ENCODE peak calls at places on chromosomes 4 and X, in four cellular contexts. K is uterus, M is endothelial cell of umbilical vein, T is testis. O is an unnamed sample.

GRCh38 chr4:168634276-168634802 is 137.5 kb downstream of the PALLD start:
- DNase-seq in M (peak; percentile 56), T (no peak), K (peak; percentile 39), O (no peak)

GRCh38 chrX:3680459-3680858 is 33.0 kb downstream of the PRKX start:
- DNase-seq in T (no peak), K (no peak), M (no peak), O (no peak)

GRCh38 chrX:110081740-110082139 is 78.8 kb downstream of the TMEM164 start:
- DNase-seq in T (no peak), M (peak; percentile 65), K (no peak), O (no peak)

GRCh38 chr4:61152433-61152832 is 47.7 kb upstream of the ADGRL3 start:
- DNase-seq in K (no peak), M (no peak), T (no peak), O (no peak)

GRCh38 chr4:172865531-172866127 is 303.0 kb upstream of the GALNT7 start:
- DNase-seq in M (no peak), T (no peak), K (no peak), O (no peak)

GRCh38 chr4:111959202-111959601 is 186.1 kb upstream of the FAM241A start:
- DNase-seq in M (peak; percentile 41), T (no peak), K (no peak), O (peak; percentile 69)

GRCh38 chr4:87092389-87093141 is 127.9 kb downstream of the KLHL8 start:
- DNase-seq in M (peak; percentile 63), K (peak; percentile 62), T (no peak), O (peak; percentile 51)

GRCh38 chr4:82852751-82853053 is 38.3 kb downstream of the SEC31A start:
- DNase-seq in T (no peak), M (no peak), K (no peak), O (no peak)

GRCh38 chrX:9466115-9466495 is 1.2 kb downstream of the TBL1X start:
- DNase-seq in K (peak; percentile 31), T (peak; percentile 52), M (peak; percentile 23), O (peak; percentile 39)

GRCh38 chr4:5719329-5720055 is 8.5 kb downstream of the EVC start:
- DNase-seq in M (peak; percentile 21), T (no peak), K (no peak), O (no peak)

GRCh38 chr4:164012396-164013027 is 518.0 kb downstream of the TMA16 start:
- DNase-seq in K (no peak), M (no peak), T (no peak), O (no peak)

GRCh38 chrX:55924574-55924973 is 207.0 kb downstream of the RRAGB start:
- DNase-seq in T (no peak), K (no peak), M (no peak), O (no peak)

GRCh38 chrX:55919367-55920221 is 202.0 kb downstream of the RRAGB start:
- DNase-seq in M (no peak), T (no peak), K (no peak), O (peak; percentile 77)
- TF ChIP-seq POLR2A in M (no peak), T (no peak), K (no peak), O (no peak)

GRCh38 chr4:184731056-184731455 is 2.8 kb downstream of the CENPU start:
- DNase-seq in M (no peak), T (no peak), K (no peak), O (no peak)
- H3K4me1 ChIP-seq in M (peaks cover 24% of the 10 kb centered on the region), T (no peaks in the 10 kb centered on the region), K (no peaks in the 10 kb centered on the region), O (peaks cover 12% of the 10 kb centered on the region)

GRCh38 chr4:59969909-59970308 is 1230.2 kb upstream of the ADGRL3 start:
- DNase-seq in T (no peak), M (no peak), K (no peak), O (no peak)

GRCh38 chr4:59973496-59973895 is 1226.6 kb upstream of the ADGRL3 start:
- DNase-seq in K (no peak), M (no peak), T (no peak), O (no peak)

GRCh38 chr4:59968796-59969195 is 1231.3 kb upstream of the ADGRL3 start:
- DNase-seq in M (no peak), T (no peak), K (no peak), O (peak; percentile 40)

GRCh38 chr4:59966758-59967157 is 1233.4 kb upstream of the ADGRL3 start:
- DNase-seq in M (no peak), T (no peak), K (no peak), O (no peak)

DNA sequence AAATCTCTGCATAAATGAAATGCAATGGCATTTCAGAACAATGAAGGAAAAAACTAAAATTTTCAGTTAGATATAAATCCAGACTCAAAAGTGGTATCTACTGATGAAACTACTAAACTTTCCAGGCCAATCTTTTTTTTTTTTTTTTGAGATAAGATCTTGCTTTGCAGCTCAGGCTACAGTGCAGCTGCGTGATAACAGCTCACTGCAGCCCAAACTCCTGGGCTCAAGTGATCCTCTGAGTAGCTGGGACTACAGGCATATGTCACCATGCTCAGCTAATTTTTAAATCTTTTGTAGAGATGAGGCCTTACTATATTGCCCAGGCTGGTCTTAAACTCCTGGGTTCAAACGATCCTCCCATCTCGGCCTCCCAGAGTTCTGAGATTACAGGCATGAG is 1228.2 kb upstream of the ADGRL3 start:
- DNase-seq in M (no peak), K (no peak), T (no peak), O (no peak)
- TF ChIP-seq CTCF in M (no peak), K (no peak), T (no peak), O (no peak)

GRCh38 chr4:1993169-1993516 is 15.6 kb downstream of the NELFA start:
- DNase-seq in M (no peak), T (peak; percentile 14), K (no peak), O (no peak)

GRCh38 chr4:1991087-1991486 is 17.7 kb downstream of the NELFA start:
- DNase-seq in T (peak; percentile 8), M (no peak), K (no peak), O (no peak)

GRCh38 chr4:1991596-1992434 is 17.0 kb downstream of the NELFA start:
- DNase-seq in K (no peak), M (no peak), T (peak; percentile 15), O (no peak)

GRCh38 chr4:1990676-1991075 is 18.1 kb downstream of the NELFA start:
- DNase-seq in M (no peak), K (no peak), T (peak; percentile 2), O (no peak)

DNA sequence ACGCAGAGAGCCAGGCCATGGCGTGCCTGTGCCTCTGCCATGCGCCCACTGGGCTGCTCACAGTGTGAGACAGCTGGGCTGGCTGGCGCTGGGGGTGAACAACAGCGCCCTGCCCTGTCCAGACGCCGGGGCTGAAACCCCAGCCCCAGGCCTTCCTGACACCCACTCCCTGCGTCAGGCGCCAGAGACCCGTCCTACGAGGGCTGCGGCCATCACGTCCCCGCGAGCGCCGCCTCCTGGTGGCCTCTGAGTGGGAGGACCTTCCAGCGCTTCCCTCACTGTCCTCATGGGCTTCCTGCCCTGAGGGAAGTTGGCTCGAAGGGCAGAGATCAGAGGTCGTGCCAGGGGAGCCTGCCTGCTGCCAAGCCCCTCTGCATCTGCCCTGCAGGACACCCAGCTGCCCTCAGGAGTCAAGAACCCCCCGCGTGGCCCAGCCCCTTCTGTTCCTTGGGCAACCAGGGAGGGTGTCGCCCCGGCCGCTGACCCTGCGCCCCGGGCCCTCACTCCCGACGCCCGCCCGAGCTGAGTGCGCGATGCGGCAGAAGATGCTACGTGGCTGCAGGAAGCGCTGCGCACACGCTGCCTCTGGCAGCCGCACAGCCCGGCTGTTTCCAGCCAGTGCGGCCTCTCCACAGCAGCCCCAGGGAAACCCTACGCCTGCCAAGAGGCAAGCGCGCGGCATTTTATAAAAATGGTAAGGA is 16.2 kb downstream of the NELFA start:
- DNase-seq in T (peak; percentile 23), M (no peak), K (no peak), O (no peak)
- TF ChIP-seq POLR2A in T (no peak), M (no peak), K (no peak), O (no peak)

DNA sequence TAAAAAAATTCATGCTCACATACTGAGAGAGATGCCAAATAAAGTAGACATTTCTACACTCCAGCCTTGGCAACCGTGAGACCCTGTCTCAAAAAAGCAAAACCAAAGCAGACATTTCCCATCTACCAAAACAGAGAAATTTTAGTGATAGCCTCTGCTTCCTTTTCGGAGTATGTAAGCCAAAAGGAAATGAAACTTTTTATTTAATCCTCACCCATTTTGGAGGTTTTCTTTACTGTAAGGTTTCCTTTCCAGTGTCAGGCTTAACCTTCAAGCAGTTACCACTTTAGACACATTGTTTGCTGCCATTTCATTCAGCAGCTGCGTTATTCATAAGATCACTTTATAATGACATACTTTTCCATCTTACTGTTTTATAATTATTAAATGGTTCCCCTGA is 15.9 kb downstream of the ADD1 start:
- DNase-seq in K (no peak), T (no peak), M (peak; percentile 45), O (no peak)
- H3K4me1 ChIP-seq in K (peaks cover 23% of the 10 kb centered on the region), T (peaks cover 74% of the 10 kb centered on the region), M (peaks cover 46% of the 10 kb centered on the region), O (peaks cover 34% of the 10 kb centered on the region)

GRCh38 chr4:81606796-81607550 is 135.3 kb upstream of the RASGEF1B start:
- DNase-seq in M (no peak), T (peak; percentile 15), K (no peak), O (no peak)
- TF ChIP-seq CTCF in M (no peak), T (no peak), K (no peak), O (peak; percentile 11)

DNA sequence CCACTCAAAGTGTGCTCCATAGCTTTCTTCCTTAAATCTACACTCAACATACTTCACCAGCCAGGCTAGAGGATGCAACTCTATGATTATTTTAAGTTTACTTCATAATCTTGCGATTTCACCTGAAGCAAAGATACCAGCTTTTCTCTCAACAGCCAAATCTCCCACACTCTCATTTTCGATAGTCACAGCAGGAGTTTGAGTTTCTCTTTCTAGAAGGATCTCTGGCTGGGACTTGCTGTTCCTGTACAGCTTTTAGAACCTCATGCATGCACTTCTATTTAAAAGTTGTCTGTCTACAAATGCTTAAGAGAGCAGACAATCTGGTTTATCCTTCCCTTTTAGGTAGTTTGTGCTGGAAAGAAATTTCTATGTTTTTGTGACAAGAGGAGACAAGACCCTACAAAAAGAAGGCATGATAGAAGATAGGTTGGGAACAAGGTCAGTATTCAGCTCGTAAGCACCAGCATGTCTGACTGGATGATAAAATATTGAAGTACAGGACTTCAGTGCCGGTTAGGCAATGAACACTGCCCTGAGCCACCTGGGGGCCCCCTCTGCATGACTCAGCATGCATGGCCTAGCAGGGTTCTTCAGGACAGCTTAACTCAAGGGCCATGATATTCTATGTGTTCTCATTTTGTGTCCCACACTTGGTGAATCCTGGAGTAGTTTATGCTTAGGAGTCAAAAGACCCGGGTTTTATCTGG is 65.6 kb downstream of the ATXN3L start:
- DNase-seq in T (peak; percentile 14), K (peak; percentile 36), M (peak; percentile 27), O (peak; percentile 43)
- TF ChIP-seq POLR2A in T (no peak), K (no peak), M (no peak), O (no peak)

GRCh38 chrX:111662314-111662713 is 18.7 kb upstream of the ALG13 start:
- DNase-seq in T (no peak), K (no peak), M (no peak), O (no peak)
- H3K4me1 ChIP-seq in T (no peaks in the 10 kb centered on the region), K (no peaks in the 10 kb centered on the region), M (no peaks in the 10 kb centered on the region), O (no peaks in the 10 kb centered on the region)

DNA sequence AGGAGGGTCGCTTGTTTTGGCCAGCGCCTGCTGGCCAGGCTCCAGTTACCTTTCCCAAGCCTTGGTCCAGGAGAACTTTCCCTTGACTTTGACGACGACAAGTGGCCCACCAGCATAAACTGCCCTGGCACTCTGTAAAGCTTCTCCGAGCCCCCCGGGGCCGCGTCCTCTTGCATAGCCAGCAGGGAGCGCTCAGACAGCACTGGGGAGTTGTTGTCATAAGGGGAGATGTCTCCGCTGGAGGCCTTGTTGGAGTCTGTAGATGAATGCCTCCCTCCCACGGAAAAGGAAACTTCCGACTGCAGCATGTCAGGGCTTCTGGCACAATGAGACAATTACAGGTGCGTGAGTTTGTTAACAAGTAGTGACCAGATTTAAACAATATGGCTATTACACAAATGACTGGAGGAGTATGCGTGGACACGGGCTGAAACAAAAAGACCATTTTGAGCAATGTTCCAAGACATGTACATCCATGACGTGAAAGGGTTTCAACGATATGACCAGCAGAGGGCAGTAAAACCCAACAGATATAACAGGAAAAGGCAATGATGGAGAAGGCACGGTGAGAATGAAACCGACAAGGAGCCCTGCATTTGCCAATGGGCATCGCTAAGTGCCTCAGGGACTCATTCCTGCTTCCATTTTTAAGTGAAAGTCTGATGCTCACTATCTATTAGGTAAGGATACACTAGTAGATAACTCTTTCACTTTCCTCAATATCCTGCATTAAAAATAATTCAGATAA is 33.0 kb downstream of the HCCS start:
- DNase-seq in M (peak; percentile 75), T (peak; percentile 83), K (peak; percentile 29), O (peak; percentile 62)
- TF ChIP-seq CTCF in M (peak; percentile 32), T (peak; percentile 51), K (peak; percentile 73), O (peak; percentile 57)